ENCODE peak calls at places on chromosomes 13 and 19, in nine cellular contexts. R, G, Z, I, W, E, J, S and H are unnamed samples.

GRCh38 chr19:53246498-53246897 is 8.2 kb downstream of the ZNF677 start:
- DNase-seq in E (no peak), J (no peak), Z (no peak), G (no peak), S (no peak), I (no peak), R (no peak), W (no peak), H (no peak)

GRCh38 chr19:6891761-6892385 is 4.5 kb downstream of the ADGRE1 start:
- DNase-seq in Z (no peak), J (no peak), S (no peak), W (no peak), I (no peak), E (no peak), R (no peak), G (no peak), H (no peak)

GRCh38 chr13:99687728-99688397 is 186.6 kb downstream of the TM9SF2 start:
- DNase-seq in S (no peak), J (no peak), R (no peak), I (no peak), Z (no peak), G (no peak), W (no peak), E (no peak), H (no peak)

GRCh38 chr19:7944177-7944761 is 803 bp upstream of the TIMM44 start:
- DNase-seq in I (peak; percentile 82), R (peak; percentile 98), E (peak; percentile 93), W (peak; percentile 92), G (peak; percentile 67), S (peak; percentile 95), J (peak; percentile 80), Z (peak; percentile 86), H (peak; percentile 91)

GRCh38 chr13:19601749-19602725 is 31.4 kb upstream of the MPHOSPH8 start:
- DNase-seq in E (no peak), Z (peak; percentile 51), I (no peak), G (peak; percentile 8), S (peak; percentile 71), J (peak; percentile 38), W (peak; percentile 42), R (peak; percentile 36), H (peak; percentile 82)

GRCh38 chr19:55640577-55641375 is at the start of gene ZNF580:
- DNase-seq in J (peak; percentile 75), I (no peak), E (peak; percentile 73), W (peak; percentile 81), S (peak; percentile 86), R (peak; percentile 75), G (peak; percentile 39), Z (peak; percentile 67), H (peak; percentile 92)

GRCh38 chr19:10454267-10454666 is 33.9 kb downstream of the PDE4A start:
- DNase-seq in E (no peak), I (no peak), Z (no peak), J (no peak), S (no peak), W (no peak), R (peak; percentile 18), G (no peak), H (no peak)

GRCh38 chr19:56170261-56170660 is 5.5 kb upstream of the GALP start:
- DNase-seq in Z (peak; percentile 86), S (no peak), J (no peak), E (peak; percentile 32), I (no peak), W (no peak), R (peak; percentile 72), G (no peak), H (no peak)

GRCh38 chr13:94327318-94327717 is 152.2 kb downstream of the DCT start:
- DNase-seq in Z (no peak), I (no peak), E (no peak), G (no peak), R (no peak), J (no peak), W (no peak), S (no peak), H (no peak)

GRCh38 chr13:91078093-91078679 is 269.3 kb upstream of the MIR17HG start:
- DNase-seq in E (no peak), S (no peak), G (no peak), R (peak; percentile 3), J (no peak), I (no peak), Z (no peak), W (no peak), H (no peak)

GRCh38 chr13:37409756-37410155 is 188.8 kb downstream of the POSTN start:
- DNase-seq in W (no peak), Z (no peak), R (peak; percentile 23), S (no peak), G (no peak), J (no peak), E (no peak), I (no peak), H (no peak)

GRCh38 chr13:111037838-111038397 is 77.2 kb upstream of the ARHGEF7 start:
- DNase-seq in G (no peak), W (no peak), J (no peak), E (no peak), S (no peak), R (no peak), Z (no peak), I (no peak), H (no peak)

GRCh38 chr19:31676271-31677004 is 327.2 kb upstream of the TSHZ3 start:
- DNase-seq in I (no peak), G (no peak), W (no peak), Z (no peak), R (no peak), S (no peak), J (no peak), E (no peak), H (no peak)

GRCh38 chr19:36215276-36216171 is 618 bp downstream of the ZNF146 start:
- DNase-seq in I (no peak), G (no peak), E (no peak), Z (no peak), R (peak; percentile 63), W (no peak), J (no peak), S (no peak), H (no peak)